ENCODE peak calls at places on chromosomes 12 and 14, in five cellular contexts. N is AG04449; K is pancreas; P is CD4-positive, alpha-beta T cell; X is HT-29. R is an unnamed sample.

GRCh38 chr12:124379938-124380754 is 85.3 kb downstream of the RFLNA start:
- DNase-seq in N (no peak), K (no peak), P (no peak), X (no peak), R (peak)

GRCh38 chr12:18752280-18752920 is 14.5 kb downstream of the CAPZA3 start:
- DNase-seq in N (peak), K (peak), P (no peak), X (no peak), R (peak)

GRCh38 chr14:59547310-59547709 is 29.3 kb downstream of the CCDC175 start:
- DNase-seq in N (no peak), K (no peak), P (no peak), X (no peak), R (no peak)

GRCh38 chr12:42725839-42726238 is 136.3 kb upstream of the PRICKLE1 start:
- DNase-seq in N (peak), K (no peak), P (no peak), X (no peak), R (peak)

GRCh38 chr12:121537814-121538698 is 42.8 kb downstream of the KDM2B start:
- DNase-seq in N (no peak), K (no peak), P (peak), X (no peak), R (no peak)

GRCh38 chr14:20413785-20414117 is 450 bp upstream of the TEP1 start:
- DNase-seq in N (no peak), K (no peak), P (no peak), X (peak), R (no peak)

GRCh38 chr12:65821336-65821735 is 2.9 kb upstream of the HMGA2 start:
- DNase-seq in N (no peak), K (no peak), P (no peak), X (no peak), R (peak)

GRCh38 chr14:38399652-38400051 is 143.8 kb upstream of the CLEC14A start:
- DNase-seq in N (no peak), K (no peak), P (no peak), X (no peak), R (no peak)

GRCh38 chr14:98008381-98009113 is 1211.4 kb downstream of the VRK1 start:
- DNase-seq in N (no peak), K (no peak), P (no peak), X (no peak), R (no peak)